ENCODE peak calls at places on chromosomes 16 and 17, in six cellular contexts. H is foreskin fibroblast; C is kidney glomerular epithelial cell; F is CD4-positive, alpha-beta memory T cell; P is neural crest cell; J is activated naive CD4-positive, alpha-beta T cell. X is an unnamed sample.

GRCh38 chr16:78624349-78624748 is 524.9 kb downstream of the WWOX start:
- DNase-seq in H (no peak), C (no peak), F (no peak), P (no peak), J (no peak), X (no peak)

GRCh38 chr17:3506054-3506453 is 30.3 kb downstream of the ASPA start:
- DNase-seq in H (no peak), C (no peak), F (no peak), P (no peak), J (no peak), X (no peak)

GRCh38 chr16:85610059-85610445 is 3.1 kb upstream of the GSE1 start:
- DNase-seq in H (no peak), C (no peak), F (no peak), P (no peak), J (no peak), X (peak; percentile 8)

GRCh38 chr17:2419526-2419925 is 18.7 kb upstream of the MNT start:
- DNase-seq in H (no peak), C (no peak), F (no peak), P (no peak), J (no peak), X (no peak)

GRCh38 chr16:70422543-70422942 is 16.4 kb downstream of the ST3GAL2 start:
- DNase-seq in H (no peak), C (no peak), F (no peak), P (no peak), J (no peak), X (no peak)

GRCh38 chr17:63514974-63515373 is 8.2 kb upstream of the KCNH6 start:
- DNase-seq in H (no peak), C (no peak), F (no peak), P (no peak), J (no peak), X (no peak)

GRCh38 chr17:59830007-59830630 is 62.6 kb downstream of the TUBD1 start:
- DNase-seq in H (peak; percentile 53), C (peak; percentile 90), F (no peak), P (no peak), J (no peak), X (no peak)

GRCh38 chr16:69482410-69482951 is 58.1 kb downstream of the CYB5B start:
- DNase-seq in H (peak; percentile 84), C (peak; percentile 16), F (no peak), P (no peak), J (no peak), X (no peak)

GRCh38 chr16:2213817-2214720 is 571 bp downstream of the PGP start:
- DNase-seq in H (peak; percentile 39), C (no peak), F (no peak), P (no peak), J (no peak), X (no peak)

GRCh38 chr17:70357196-70357595 is 187.9 kb downstream of the KCNJ2 start:
- DNase-seq in H (peak; percentile 68), C (no peak), F (no peak), P (no peak), J (no peak), X (no peak)

GRCh38 chr16:82265809-82266208 is 95.8 kb upstream of the MPHOSPH6 start:
- DNase-seq in H (no peak), C (no peak), F (no peak), P (no peak), J (no peak), X (no peak)

GRCh38 chr17:21007646-21008045 is 35.2 kb downstream of the USP22 start:
- DNase-seq in H (no peak), C (no peak), F (no peak), P (no peak), J (no peak), X (no peak)

GRCh38 chr16:80084614-80085013 is 456.2 kb upstream of the DYNLRB2 start:
- DNase-seq in H (peak; percentile 16), C (peak; percentile 60), F (peak; percentile 16), P (peak; percentile 28), J (no peak), X (no peak)

GRCh38 chr17:4204676-4205075 is 59.1 kb downstream of the ANKFY1 start:
- DNase-seq in H (peak; percentile 89), C (peak; percentile 26), F (no peak), P (no peak), J (no peak), X (no peak)

GRCh38 chr17:42760652-42761581 is at the start of gene RAMP2:
- DNase-seq in H (peak; percentile 59), C (no peak), F (no peak), P (peak; percentile 28), J (peak; percentile 18), X (no peak)

GRCh38 chr17:42016411-42016831 is 818 bp downstream of the DNAJC7 start:
- DNase-seq in H (peak; percentile 50), C (peak; percentile 19), F (peak; percentile 7), P (no peak), J (no peak), X (peak; percentile 52)

GRCh38 chr16:30723725-30724355 is 24.4 kb upstream of the PHKG2 start:
- DNase-seq in H (no peak), C (no peak), F (no peak), P (no peak), J (no peak), X (no peak)

GRCh38 chr16:2946649-2947048 is 17.4 kb upstream of the KREMEN2 start:
- DNase-seq in H (no peak), C (no peak), F (no peak), P (no peak), J (no peak), X (no peak)

GRCh38 chr16:84825896-84826557 is 6.2 kb downstream of the CRISPLD2 start:
- DNase-seq in H (peak; percentile 87), C (no peak), F (no peak), P (no peak), J (no peak), X (no peak)

GRCh38 chr17:57823469-57824401 is 26.1 kb downstream of the MRPS23 start:
- DNase-seq in H (peak; percentile 25), C (no peak), F (no peak), P (no peak), J (no peak), X (no peak)

GRCh38 chr17:75959046-75959838 is 18.4 kb upstream of the FBF1 start:
- DNase-seq in H (no peak), C (no peak), F (no peak), P (no peak), J (no peak), X (no peak)

GRCh38 chr17:44310188-44310587 is 1.8 kb downstream of the RUNDC3A start:
- DNase-seq in H (no peak), C (no peak), F (no peak), P (no peak), J (no peak), X (peak; percentile 43)

GRCh38 chr16:23673971-23674614 is 4.6 kb upstream of the PLK1 start:
- DNase-seq in H (no peak), C (no peak), F (no peak), P (no peak), J (no peak), X (no peak)

GRCh38 chr17:38868095-38868967 is 1.5 kb upstream of the LASP1 start:
- DNase-seq in H (peak; percentile 80), C (no peak), F (no peak), P (no peak), J (no peak), X (no peak)

GRCh38 chr16:67169011-67169451 is 1.3 kb upstream of the NOL3 start:
- DNase-seq in H (no peak), C (no peak), F (no peak), P (no peak), J (no peak), X (no peak)

GRCh38 chr16:16150117-16150877 is 73.0 kb downstream of the ABCC6 start:
- DNase-seq in H (peak; percentile 77), C (no peak), F (no peak), P (no peak), J (no peak), X (no peak)

GRCh38 chr16:50121278-50121677 is 31.8 kb upstream of the TENT4B start:
- DNase-seq in H (no peak), C (no peak), F (no peak), P (no peak), J (no peak), X (no peak)

GRCh38 chr17:30717290-30718098 is 107.0 kb downstream of the CRLF3 start:
- DNase-seq in H (no peak), C (no peak), F (no peak), P (no peak), J (no peak), X (no peak)

GRCh38 chr16:24255446-24256352 is at the start of gene CACNG3:
- DNase-seq in H (no peak), C (no peak), F (peak; percentile 42), P (peak; percentile 70), J (peak; percentile 5), X (peak; percentile 52)

GRCh38 chr16:73126453-73126853 is 78.5 kb upstream of the ZFHX3 start:
- DNase-seq in H (peak; percentile 92), C (no peak), F (no peak), P (no peak), J (no peak), X (peak; percentile 90)

GRCh38 chr17:1557355-1558095 is 5.1 kb downstream of the PITPNA start:
- DNase-seq in H (peak; percentile 18), C (no peak), F (no peak), P (no peak), J (no peak), X (no peak)

X was measured in HL-60.